ENCODE peak calls at places on chromosome 7, in ten cellular contexts. C is bronchial epithelial cell; P is activated CD4-positive, alpha-beta T cell treated with anti-CD3 and anti-CD28 coated beads, Interleukin-2, amount 50 U/mL, for 24 hours; K is left cardiac atrium; W is T-helper 9 cell; G is B cell; T is stimulated activated CD8-positive, alpha-beta memory T cell treated with anti-CD3 and anti-CD28 coated beads, Interleukin-12 subunit alpha, Interleukin-12 subunit beta, amount 100 ng/mL, for 1 hour; S is body of pancreas; L is activated naive CD4-positive, alpha-beta T cell treated with anti-CD3 and anti-CD28 coated beads for 36 hours; E is EH. I is an unnamed sample.

GRCh38 chr7:55441668-55442305 is 76.7 kb downstream of the LANCL2 start:
- DNase-seq in T (no peak), W (no peak), C (peak; percentile 21), E (peak; percentile 92), G (no peak), L (no peak), P (no peak), S (no peak), K (no peak), I (no peak)

GRCh38 chr7:131188367-131189339 is 139.0 kb upstream of the MKLN1 start:
- DNase-seq in C (peak; percentile 99), K (peak; percentile 25), P (peak; percentile 24), L (peak; percentile 70), T (peak; percentile 40), W (peak; percentile 33), G (peak; percentile 2), E (peak; percentile 99), S (peak; percentile 43), I (peak; percentile 58)

GRCh38 chr7:107528461-107528860 is 35.3 kb downstream of the COG5 start:
- DNase-seq in C (peak; percentile 64), P (no peak), T (no peak), E (peak; percentile 85), W (no peak), S (no peak), G (no peak), L (no peak), K (no peak), I (no peak)

GRCh38 chr7:134101716-134102115 is 25.4 kb upstream of the LRGUK start:
- DNase-seq in K (no peak), P (no peak), T (no peak), C (no peak), E (no peak), L (no peak), G (no peak), W (no peak), S (no peak), I (no peak)

GRCh38 chr7:92763636-92764423 is 72.5 kb downstream of the CDK6 start:
- DNase-seq in S (no peak), W (no peak), C (peak; percentile 98), T (no peak), E (peak; percentile 85), K (no peak), G (no peak), P (no peak), L (peak; percentile 31), I (no peak)

GRCh38 chr7:137423321-137423720 is 79.8 kb upstream of the PTN start:
- DNase-seq in P (no peak), K (no peak), W (no peak), G (no peak), T (no peak), C (no peak), E (peak; percentile 30), L (no peak), S (no peak), I (no peak)

GRCh38 chr7:44066111-44066460 is 719 bp upstream of the PGAM2 start:
- DNase-seq in T (no peak), S (no peak), W (no peak), E (no peak), P (no peak), C (no peak), G (no peak), L (no peak), K (no peak), I (no peak)

GRCh38 chr7:4693152-4693551 is 11.1 kb downstream of the FOXK1 start:
- DNase-seq in G (no peak), P (no peak), C (no peak), W (no peak), K (no peak), T (no peak), L (no peak), E (no peak), S (no peak), I (no peak)

GRCh38 chr7:23863209-23863798 is 153.3 kb downstream of the STK31 start:
- DNase-seq in W (no peak), G (peak; percentile 13), L (peak; percentile 46), S (no peak), K (no peak), E (peak; percentile 43), P (no peak), C (peak; percentile 57), T (no peak), I (no peak)

GRCh38 chr7:94908204-94909022 is 1.0 kb downstream of the PPP1R9A start:
- DNase-seq in L (no peak), G (peak; percentile 18), E (no peak), W (no peak), C (no peak), T (no peak), P (no peak), S (peak; percentile 66), K (no peak), I (no peak)